ENCODE peak calls at places on chromosome 14, in ten cellular contexts. F is A549, I is HCT116, Y is fibroblast of lung, W is mammary epithelial cell, O is GM23248, B is IMR-90, Q is PC-3, U is mesendoderm, L is SK-N-SH. S is an unnamed sample.

GRCh38 chr14:96693986-96694385 is 103.2 kb upstream of the VRK1 start:
- DNase-seq in Q (no peak), I (no peak), W (no peak), Y (no peak), O (no peak), L (no peak), U (peak; percentile 82), F (no peak), B (no peak), S (peak; percentile 49)

GRCh38 chr14:54817506-54817905 is 85.1 kb downstream of the GCH1 start:
- DNase-seq in B (no peak), Y (no peak), L (no peak), Q (no peak), O (no peak), W (no peak), U (no peak), F (no peak), I (no peak), S (peak; percentile 18)

GRCh38 chr14:28772613-28773012 is 6.0 kb downstream of the FOXG1 start:
- DNase-seq in Y (no peak), U (peak; percentile 21), B (no peak), I (no peak), L (no peak), W (no peak), F (no peak), O (no peak), Q (no peak), S (peak; percentile 16)

GRCh38 chr14:59630281-59630963 is 53.8 kb upstream of the CCDC175 start:
- DNase-seq in I (no peak), Y (no peak), U (peak; percentile 34), L (peak; percentile 89), W (peak; percentile 4), F (no peak), O (peak; percentile 30), Q (no peak), B (no peak), S (peak; percentile 82)

GRCh38 chr14:95482967-95483842 is 33.2 kb downstream of the SYNE3 start:
- DNase-seq in W (peak; percentile 80), Q (peak; percentile 82), O (peak; percentile 96), I (peak; percentile 46), B (peak; percentile 97), Y (peak; percentile 97), L (no peak), U (peak; percentile 50), F (peak; percentile 71), S (no peak)

GRCh38 chr14:96384740-96385139 is 7.2 kb upstream of the AK7 start:
- DNase-seq in O (no peak), F (no peak), Y (no peak), I (no peak), U (no peak), B (no peak), Q (no peak), L (no peak), W (no peak), S (no peak)

GRCh38 chr14:31362746-31363145 is 57.6 kb downstream of the HEATR5A start:
- DNase-seq in Q (peak; percentile 59), W (peak; percentile 24), O (no peak), B (no peak), U (peak; percentile 0), Y (no peak), L (no peak), I (no peak), F (no peak), S (no peak)

GRCh38 chr14:90000935-90001334 is 45.2 kb downstream of the TDP1 start:
- DNase-seq in Y (no peak), U (no peak), I (no peak), W (no peak), F (no peak), Q (no peak), L (no peak), O (no peak), B (no peak), S (no peak)

DNA sequence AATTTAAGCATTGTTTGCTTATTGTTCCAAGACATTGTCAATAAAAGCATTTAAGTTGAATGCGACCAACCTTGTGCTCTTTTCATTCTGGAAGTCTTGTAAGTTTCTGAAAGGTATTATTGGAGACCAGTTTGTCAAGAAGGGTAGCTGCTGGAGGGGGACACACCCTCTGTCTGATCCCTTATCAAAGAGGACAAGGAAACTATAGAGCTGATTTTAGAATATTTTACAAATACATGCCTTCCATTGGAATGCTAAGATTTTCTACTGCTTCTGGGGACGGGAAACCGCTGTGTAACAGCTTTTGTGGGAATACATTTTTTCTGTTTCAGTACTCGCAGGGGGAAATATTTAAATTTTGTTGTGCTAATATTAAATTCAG is 3.5 kb downstream of the FOS start:
- DNase-seq in U (peak; percentile 54), F (no peak), I (no peak), O (peak; percentile 48), L (no peak), W (peak; percentile 23), B (peak; percentile 60), Q (no peak), Y (peak; percentile 56), S (no peak)
- H3K4me2 ChIP-seq in U (no peak overlapping the region), F (no peak overlapping the region), I (no peak overlapping the region), O (no peak overlapping the region), L (no peak overlapping the region), W (peak overlapping the region; percentile 5), B (no peak overlapping the region), Q (no peak overlapping the region), Y (no peak overlapping the region), S (no peak overlapping the region)

GRCh38 chr14:34060747-34061050 is 109.8 kb upstream of the EGLN3 start:
- DNase-seq in O (no peak), Y (no peak), W (no peak), L (no peak), F (no peak), B (no peak), I (no peak), U (peak; percentile 58), Q (no peak), S (peak; percentile 54)

GRCh38 chr14:34058510-34058909 is 107.6 kb upstream of the EGLN3 start:
- DNase-seq in Q (no peak), B (no peak), L (no peak), O (no peak), F (no peak), Y (no peak), U (no peak), I (no peak), W (no peak), S (no peak)

GRCh38 chr14:34062353-34062973 is 111.6 kb upstream of the EGLN3 start:
- DNase-seq in U (no peak), Y (no peak), F (no peak), Q (no peak), L (no peak), O (no peak), W (no peak), I (no peak), B (no peak), S (no peak)

GRCh38 chr14:34059037-34059924 is 108.4 kb upstream of the EGLN3 start:
- DNase-seq in W (no peak), L (no peak), B (no peak), U (no peak), O (no peak), F (no peak), Y (no peak), Q (no peak), I (no peak), S (no peak)

GRCh38 chr14:34059925-34060746 is 109.3 kb upstream of the EGLN3 start:
- DNase-seq in W (peak; percentile 71), I (no peak), F (peak; percentile 73), Y (peak; percentile 62), B (peak; percentile 50), U (peak; percentile 85), L (peak; percentile 87), Q (peak; percentile 89), O (peak; percentile 90), S (peak; percentile 91)
- H3K4me2 ChIP-seq in W (peak overlapping the region; percentile 94), I (peak overlapping the region; percentile 75), F (peak overlapping the region; percentile 83), Y (peak overlapping the region; percentile 94), B (peak overlapping the region; percentile 75), U (peak overlapping the region; percentile 83), L (peak overlapping the region; percentile 83), Q (peak overlapping the region; percentile 88), O (peak overlapping the region; percentile 73), S (peak overlapping the region; percentile 93)

GRCh38 chr14:66606826-66607225 is 98.9 kb downstream of the GPHN start:
- DNase-seq in Y (no peak), Q (no peak), I (no peak), L (no peak), W (no peak), O (no peak), F (no peak), U (no peak), B (no peak), S (no peak)

GRCh38 chr14:66600416-66600815 is 92.5 kb downstream of the GPHN start:
- DNase-seq in L (no peak), Y (peak; percentile 59), O (peak; percentile 47), W (peak; percentile 47), B (peak; percentile 40), I (no peak), Q (peak; percentile 45), U (no peak), F (no peak), S (no peak)

GRCh38 chr14:66596241-66596985 is 88.5 kb downstream of the GPHN start:
- DNase-seq in Y (no peak), U (no peak), Q (no peak), W (no peak), O (no peak), I (no peak), L (no peak), B (no peak), F (no peak), S (no peak)

GRCh38 chr14:66603945-66604344 is 96.0 kb downstream of the GPHN start:
- DNase-seq in W (no peak), F (no peak), U (no peak), L (no peak), B (no peak), Q (peak; percentile 60), Y (no peak), O (no peak), I (no peak), S (no peak)

DNA sequence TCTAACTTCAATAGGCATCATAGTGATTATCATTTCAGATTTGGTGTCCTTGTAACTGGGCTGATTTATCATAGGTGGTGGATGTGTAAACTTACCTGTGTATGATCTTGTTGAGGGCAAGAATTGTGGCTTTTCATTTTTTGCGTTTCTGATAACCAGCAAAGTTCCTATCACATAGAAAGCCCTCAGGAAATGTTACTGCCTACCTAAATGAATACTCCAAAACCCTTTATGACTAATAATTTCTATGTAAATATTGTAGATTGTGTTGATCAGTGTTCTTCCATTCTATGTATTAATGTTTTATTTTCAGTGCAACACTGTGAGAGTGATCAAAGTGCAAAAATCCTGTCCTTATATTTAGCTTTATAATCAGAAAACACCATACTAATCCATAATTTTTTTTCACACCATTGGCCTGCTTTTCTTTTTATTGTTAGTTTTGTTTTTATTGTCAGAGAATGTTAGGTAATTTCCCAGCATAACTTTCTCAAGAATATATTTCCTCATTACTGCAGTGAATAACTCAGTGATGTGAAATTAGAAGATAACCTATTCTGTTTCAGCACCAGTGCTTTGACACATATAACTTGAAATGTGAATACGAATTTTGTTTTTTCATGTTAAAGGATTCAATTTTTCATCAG is 94.1 kb downstream of the GPHN start:
- DNase-seq in Q (no peak), O (no peak), U (no peak), F (no peak), B (no peak), L (no peak), Y (no peak), I (no peak), W (no peak), S (no peak)
- H3K4me2 ChIP-seq in Q (no peak overlapping the region), O (no peak overlapping the region), U (no peak overlapping the region), F (no peak overlapping the region), B (no peak overlapping the region), L (no peak overlapping the region), Y (no peak overlapping the region), I (no peak overlapping the region), W (no peak overlapping the region), S (no peak overlapping the region)

GRCh38 chr14:35366521-35366976 is 38.0 kb downstream of the NFKBIA start:
- DNase-seq in I (no peak), Y (no peak), L (no peak), Q (no peak), B (no peak), W (no peak), U (no peak), O (no peak), F (no peak), S (no peak)

GRCh38 chr14:35366048-35366428 is 38.5 kb downstream of the NFKBIA start:
- DNase-seq in F (no peak), Q (peak; percentile 39), L (no peak), U (no peak), W (no peak), B (peak; percentile 74), O (peak; percentile 87), I (no peak), Y (peak; percentile 31), S (no peak)

GRCh38 chr14:35368583-35368982 is 36.0 kb downstream of the NFKBIA start:
- DNase-seq in W (no peak), L (no peak), I (no peak), Y (no peak), O (no peak), B (no peak), Q (no peak), U (no peak), F (no peak), S (no peak)

GRCh38 chr14:35368139-35368460 is 36.4 kb downstream of the NFKBIA start:
- DNase-seq in Q (no peak), O (no peak), Y (no peak), W (no peak), I (no peak), B (no peak), L (no peak), F (no peak), U (no peak), S (no peak)

GRCh38 chr14:35367056-35367372 is 37.5 kb downstream of the NFKBIA start:
- DNase-seq in B (no peak), Y (no peak), Q (no peak), U (no peak), F (no peak), W (no peak), I (no peak), O (no peak), L (no peak), S (no peak)
- H3K4me2 ChIP-seq in B (no peak overlapping the region), Y (no peak overlapping the region), Q (no peak overlapping the region), U (no peak overlapping the region), F (peak overlapping the region; percentile 7), W (no peak overlapping the region), I (no peak overlapping the region), O (no peak overlapping the region), L (no peak overlapping the region), S (no peak overlapping the region)